ENCODE peak calls at places on chromosomes 16 and 17, in six cellular contexts. G is brain microvascular endothelial cell; M is CD4-positive, CD25-positive, alpha-beta regulatory T cell; P is heart right ventricle; A is MM.1S; K is transverse colon. B is an unnamed sample.

GRCh38 chr16:10490141-10490540 is 90.3 kb downstream of the EMP2 start:
- DNase-seq in G (no peak), M (no peak), P (no peak), A (no peak), K (no peak), B (no peak)

GRCh38 chr16:6694636-6695035 is 638.0 kb upstream of the RBFOX1 start:
- DNase-seq in G (no peak), M (no peak), P (no peak), A (no peak), K (no peak), B (no peak)

GRCh38 chr17:42272576-42272975 is 3.6 kb downstream of the STAT5B start:
- DNase-seq in G (no peak), M (peak; percentile 74), P (no peak), A (no peak), K (no peak), B (no peak)

GRCh38 chr17:10616502-10617119 is 40.5 kb downstream of the MYH3 start:
- DNase-seq in G (peak; percentile 80), M (peak; percentile 60), P (peak; percentile 74), A (peak; percentile 72), K (peak; percentile 81), B (peak; percentile 60)

GRCh38 chr17:42653179-42654124 is 5.6 kb upstream of the TUBG2 start:
- DNase-seq in G (peak; percentile 50), M (no peak), P (peak; percentile 75), A (no peak), K (peak; percentile 31), B (no peak)

GRCh38 chr17:2964028-2964356 is 99.4 kb downstream of the OR1D5 start:
- DNase-seq in G (no peak), M (no peak), P (no peak), A (no peak), K (no peak), B (no peak)

GRCh38 chr16:68005786-68006286 is 6.6 kb upstream of the DPEP2 start:
- DNase-seq in G (no peak), M (peak; percentile 97), P (no peak), A (peak; percentile 43), K (peak; percentile 47), B (no peak)

GRCh38 chr17:77319211-77320031 is 178.7 kb downstream of the SEC14L1 start:
- DNase-seq in G (peak; percentile 79), M (peak; percentile 62), P (peak; percentile 76), A (peak; percentile 86), K (peak; percentile 94), B (no peak)

GRCh38 chr16:81523387-81524115 is 78.9 kb downstream of the CMIP start:
- DNase-seq in G (peak; percentile 72), M (no peak), P (no peak), A (no peak), K (no peak), B (peak; percentile 55)

GRCh38 chr16:79267781-79268180 is 332.8 kb downstream of the MAF start:
- DNase-seq in G (no peak), M (no peak), P (no peak), A (no peak), K (no peak), B (no peak)

GRCh38 chr16:2480948-2481347 is 6.0 kb downstream of the TBC1D24 start:
- DNase-seq in G (no peak), M (no peak), P (no peak), A (no peak), K (peak; percentile 80), B (no peak)

GRCh38 chr16:1920727-1921155 is 2.5 kb upstream of the HS3ST6 start:
- DNase-seq in G (no peak), M (peak; percentile 23), P (no peak), A (peak; percentile 45), K (peak; percentile 61), B (no peak)

GRCh38 chr17:46158323-46159296 is 34.6 kb downstream of the KANSL1 start:
- DNase-seq in G (no peak), M (no peak), P (no peak), A (no peak), K (no peak), B (no peak)

GRCh38 chr16:67233596-67233995 is 6.7 kb downstream of the TMEM208 start:
- DNase-seq in G (no peak), M (no peak), P (no peak), A (no peak), K (no peak), B (no peak)

GRCh38 chr16:49547448-49547847 is 173.8 kb downstream of the C16orf78 start:
- DNase-seq in G (no peak), M (no peak), P (no peak), A (no peak), K (no peak), B (no peak)

GRCh38 chr16:59181821-59182420 is 447.8 kb upstream of the GOT2 start:
- DNase-seq in G (no peak), M (no peak), P (no peak), A (no peak), K (no peak), B (no peak)

GRCh38 chr17:82294086-82294773 is 20.7 kb upstream of the CSNK1D start:
- DNase-seq in G (no peak), M (no peak), P (no peak), A (no peak), K (no peak), B (no peak)
- H3K4me3 ChIP-seq in G (peak overlapping the region; percentile 28), M (no peak overlapping the region), P (no peak overlapping the region), A (no peak overlapping the region), K (no peak overlapping the region), B (peak overlapping the region; percentile 63)

GRCh38 chr17:50209133-50209471 is 7.7 kb upstream of the COL1A1 start:
- DNase-seq in G (no peak), M (no peak), P (no peak), A (no peak), K (no peak), B (no peak)
- H3K27me3 ChIP-seq in G (no peaks in the 10 kb centered on the region), M (peaks cover 5% of the 10 kb centered on the region), P (peaks cover 31% of the 10 kb centered on the region), A (peaks cover 59% of the 10 kb centered on the region), K (peaks cover 25% of the 10 kb centered on the region), B (peaks cover 13% of the 10 kb centered on the region)

DNA sequence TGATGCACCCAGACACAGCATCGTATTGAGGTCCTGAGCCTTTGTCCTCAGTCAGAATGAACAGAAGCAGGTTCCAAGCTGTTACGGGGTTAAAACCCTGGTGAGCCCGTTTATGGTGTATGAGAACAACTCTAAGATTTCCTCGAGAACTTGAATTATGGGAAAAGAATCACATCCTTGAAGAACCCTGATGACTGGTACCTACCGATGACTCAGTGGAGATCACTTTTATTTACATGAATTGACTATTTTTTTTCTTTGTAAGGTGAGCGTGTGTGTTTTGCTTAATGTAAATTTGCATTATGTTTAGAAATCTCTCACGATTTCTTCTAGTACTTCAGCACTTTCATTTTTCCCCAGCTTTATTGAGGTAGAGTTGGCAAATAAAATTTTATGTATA is 3.3 kb upstream of the KRTAP4-4 start:
- DNase-seq in G (no peak), M (no peak), P (no peak), A (no peak), K (no peak), B (no peak)
- H3K4me3 ChIP-seq in G (no peak overlapping the region), M (no peak overlapping the region), P (no peak overlapping the region), A (no peak overlapping the region), K (no peak overlapping the region), B (no peak overlapping the region)

DNA sequence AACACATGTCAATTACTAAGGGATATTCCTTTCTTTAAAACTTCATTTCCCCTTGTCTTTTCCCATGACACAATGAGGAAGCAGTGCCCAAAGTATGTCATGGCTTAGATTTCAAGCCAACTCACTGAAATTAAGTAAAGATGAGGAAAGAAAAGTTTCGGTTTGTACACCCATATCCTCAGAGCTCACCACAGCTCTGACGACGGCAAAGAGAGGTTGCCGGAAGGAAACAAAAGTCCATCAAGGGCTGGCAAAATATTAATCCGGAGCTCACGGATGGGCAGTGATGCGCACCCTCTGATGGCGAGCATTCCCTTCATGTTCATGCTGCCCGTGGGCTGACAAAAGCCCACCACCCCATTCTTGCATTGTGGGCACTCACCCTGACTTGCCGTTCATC is 103.0 kb downstream of the SOX9 start:
- DNase-seq in G (no peak), M (no peak), P (no peak), A (no peak), K (no peak), B (no peak)
- H3K27me3 ChIP-seq in G (peaks cover 16% of the 10 kb centered on the region), M (peaks cover 13% of the 10 kb centered on the region), P (peaks cover 38% of the 10 kb centered on the region), A (no peaks in the 10 kb centered on the region), K (peaks cover 20% of the 10 kb centered on the region), B (peaks cover 8% of the 10 kb centered on the region)

GRCh38 chr16:48000622-48001021 is 155.2 kb downstream of the ABCC12 start:
- DNase-seq in G (no peak), M (no peak), P (no peak), A (no peak), K (no peak), B (no peak)
- H3K4me3 ChIP-seq in G (no peak overlapping the region), M (no peak overlapping the region), P (no peak overlapping the region), A (no peak overlapping the region), K (no peak overlapping the region), B (no peak overlapping the region)

DNA sequence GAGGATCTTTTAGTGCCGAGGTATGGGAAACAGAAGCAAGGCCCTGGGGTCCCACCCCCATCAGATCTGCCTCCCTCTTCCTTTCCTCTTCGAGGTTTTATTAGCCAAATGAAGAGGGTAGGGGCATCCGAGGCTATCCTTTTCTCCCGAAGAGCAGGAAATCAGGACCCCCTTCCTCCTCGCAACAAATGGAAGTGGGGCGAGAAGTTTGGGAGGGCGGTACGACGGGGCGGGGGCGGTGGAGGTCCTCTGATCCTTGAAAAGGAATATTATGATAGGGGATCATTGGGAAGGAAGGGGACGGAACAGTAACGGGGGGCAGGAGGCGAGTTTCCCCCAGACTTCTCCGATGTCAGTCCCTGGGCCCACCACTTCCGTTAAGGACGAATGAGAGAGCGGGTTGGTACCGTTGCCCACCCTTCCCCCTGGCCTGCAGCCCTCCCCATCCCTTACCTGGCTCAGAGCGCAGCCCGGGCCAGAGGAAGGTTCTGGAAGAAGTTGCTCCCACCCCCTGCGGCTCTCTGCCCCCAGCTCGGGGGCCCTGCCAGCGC is 309 bp downstream of the FOXJ1 start:
- DNase-seq in G (no peak), M (no peak), P (no peak), A (no peak), K (no peak), B (no peak)
- H3K27me3 ChIP-seq in G (peaks cover 48% of the 10 kb centered on the region), M (no peaks in the 10 kb centered on the region), P (peaks cover 53% of the 10 kb centered on the region), A (peaks cover 27% of the 10 kb centered on the region), K (peaks cover 53% of the 10 kb centered on the region), B (peaks cover 41% of the 10 kb centered on the region)

DNA sequence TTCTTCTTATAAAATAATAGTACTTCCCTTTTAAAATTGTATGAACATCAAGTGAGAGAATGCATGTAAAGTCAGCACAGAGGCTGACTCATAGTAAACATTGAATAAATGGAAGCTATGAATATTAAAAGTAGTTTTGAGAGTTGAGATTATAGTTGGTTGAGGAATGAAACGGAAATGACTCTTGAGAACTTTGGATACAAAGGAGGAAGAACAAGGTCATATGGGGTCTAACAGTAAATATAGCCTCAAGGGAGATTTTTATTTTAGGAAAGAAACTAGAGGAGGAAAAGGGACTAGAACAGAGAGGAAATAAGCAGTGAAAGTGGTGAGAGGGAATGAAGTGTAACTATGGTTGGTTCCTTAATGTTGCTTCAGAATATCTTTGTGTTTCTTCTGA is 165.0 kb downstream of the CHD9 start:
- DNase-seq in G (no peak), M (no peak), P (no peak), A (no peak), K (no peak), B (no peak)
- H3K4me3 ChIP-seq in G (no peak overlapping the region), M (no peak overlapping the region), P (no peak overlapping the region), A (no peak overlapping the region), K (no peak overlapping the region), B (no peak overlapping the region)

DNA sequence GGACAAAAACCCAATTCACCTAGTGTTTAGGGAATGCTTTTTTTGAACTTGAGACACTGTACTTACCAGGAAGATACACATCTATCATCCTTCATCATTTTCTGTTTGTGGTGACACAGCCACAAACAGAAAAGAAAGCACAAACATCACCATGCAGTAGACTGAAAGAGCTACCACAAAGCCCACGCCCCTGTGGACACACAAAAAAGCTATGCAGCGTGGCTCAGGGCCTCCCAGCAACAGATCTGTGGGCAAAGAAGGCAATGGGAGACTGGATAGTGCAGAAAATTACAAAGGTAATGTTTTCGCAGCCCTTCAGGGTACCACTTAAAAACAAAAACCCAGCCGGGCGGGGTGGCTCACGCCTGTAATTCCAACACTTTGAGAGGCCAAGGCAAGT is 9.6 kb downstream of the COTL1 start:
- DNase-seq in G (no peak), M (peak; percentile 75), P (no peak), A (no peak), K (no peak), B (no peak)
- H3K27me3 ChIP-seq in G (no peaks in the 10 kb centered on the region), M (no peaks in the 10 kb centered on the region), P (no peaks in the 10 kb centered on the region), A (no peaks in the 10 kb centered on the region), K (no peaks in the 10 kb centered on the region), B (no peaks in the 10 kb centered on the region)